ENCODE peak calls at places on chromosomes 2 and 18, in six cellular contexts. S is GM23338, C is lower lobe of right lung, I is EH, H is fibroblast of the conjunctiva, Q is endothelial cell of umbilical vein. Z is an unnamed sample.

GRCh38 chr2:105538840-105539239 is 140.0 kb upstream of the FHL2 start:
- DNase-seq in I (no peak), H (no peak), Q (no peak), C (no peak), S (no peak), Z (no peak)

GRCh38 chr2:70420740-70421139 is 118.9 kb upstream of the FAM136A start:
- DNase-seq in C (no peak), Q (no peak), I (no peak), S (no peak), H (no peak), Z (no peak)

GRCh38 chr2:201890447-201890846 is 84.1 kb downstream of the CDK15 start:
- DNase-seq in C (no peak), H (peak), S (no peak), Q (peak), I (peak), Z (no peak)

GRCh38 chr2:164754157-164755093 is 87.2 kb downstream of the COBLL1 start:
- DNase-seq in S (no peak), C (no peak), H (no peak), Q (no peak), I (no peak), Z (no peak)

GRCh38 chr2:9990735-9991134 is 39.2 kb downstream of the GRHL1 start:
- DNase-seq in H (no peak), I (no peak), C (no peak), S (peak), Q (peak), Z (no peak)

GRCh38 chr18:31512203-31512764 is 14.3 kb downstream of the DSG2 start:
- DNase-seq in C (no peak), H (no peak), I (peak), Q (no peak), S (no peak), Z (no peak)

GRCh38 chr2:48965204-48965603 is 189.1 kb downstream of the FSHR start:
- DNase-seq in S (no peak), I (no peak), C (no peak), H (no peak), Q (no peak), Z (no peak)

GRCh38 chr18:76621782-76622495 is 126.9 kb upstream of the ZNF516 start:
- DNase-seq in Q (no peak), S (no peak), I (peak), H (no peak), C (no peak), Z (no peak)

GRCh38 chr2:156046900-156047299 is 285.6 kb downstream of the NR4A2 start:
- DNase-seq in C (no peak), S (no peak), I (no peak), H (no peak), Q (no peak), Z (no peak)

GRCh38 chr18:62631173-62631572 is 84.2 kb upstream of the PHLPP1 start:
- DNase-seq in S (no peak), Q (no peak), I (peak), H (no peak), C (no peak), Z (no peak)

GRCh38 chr2:95351080-95351915 is 51.2 kb upstream of the FAHD2A start:
- DNase-seq in S (no peak), Q (no peak), H (no peak), C (no peak), I (no peak), Z (no peak)

GRCh38 chr2:158204741-158205165 is 103.1 kb downstream of the UPP2 start:
- DNase-seq in H (no peak), S (no peak), C (no peak), I (peak), Q (no peak), Z (no peak)

GRCh38 chr18:21831413-21831831 is 90.8 kb downstream of the MIB1 start:
- DNase-seq in Q (no peak), C (no peak), I (peak), S (peak), H (no peak), Z (no peak)

GRCh38 chr2:179332903-179333302 is 68.3 kb upstream of the SESTD1 start:
- DNase-seq in H (no peak), I (peak), C (no peak), S (no peak), Q (peak), Z (no peak)

GRCh38 chr18:23191952-23192662 is 56.8 kb downstream of the CABLES1 start:
- DNase-seq in H (peak), I (peak), Q (peak), C (no peak), S (no peak), Z (peak)